ENCODE peak calls at places on chromosomes 13 and 19, in eight cellular contexts. One of them, this sample, is unnamed.

GRCh38 chr13:32824671-32825070 is 191.6 kb upstream of the KL start:
- DNase-seq in cardiac muscle cell: peak; percentile 87
- DNase-seq in astrocyte of the cerebellum: peak; percentile 62
- DNase-seq in fibroblast of lung: peak; percentile 86
- DNase-seq in mesothelial cell of epicardium: no peak
- DNase-seq in testis: no peak
- DNase-seq in HFFc6: peak; percentile 88
- DNase-seq in adrenal gland: no peak
- DNase-seq in this sample: no peak

GRCh38 chr19:52398091-52398461 is 427 bp downstream of the ZNF528 start:
- DNase-seq in cardiac muscle cell: peak; percentile 29
- DNase-seq in astrocyte of the cerebellum: no peak
- DNase-seq in fibroblast of lung: no peak
- DNase-seq in mesothelial cell of epicardium: no peak
- DNase-seq in testis: no peak
- DNase-seq in HFFc6: no peak
- DNase-seq in adrenal gland: peak; percentile 19
- DNase-seq in this sample: no peak

GRCh38 chr13:98598043-98598442 is 21.1 kb upstream of the STK24 start:
- DNase-seq in cardiac muscle cell: peak; percentile 25
- DNase-seq in astrocyte of the cerebellum: no peak
- DNase-seq in fibroblast of lung: no peak
- DNase-seq in mesothelial cell of epicardium: no peak
- DNase-seq in testis: no peak
- DNase-seq in HFFc6: no peak
- DNase-seq in adrenal gland: no peak
- DNase-seq in this sample: no peak

GRCh38 chr19:18306903-18307681 is 15.8 kb downstream of the LSM4 start:
- DNase-seq in cardiac muscle cell: no peak
- DNase-seq in astrocyte of the cerebellum: no peak
- DNase-seq in fibroblast of lung: peak; percentile 51
- DNase-seq in mesothelial cell of epicardium: no peak
- DNase-seq in testis: no peak
- DNase-seq in HFFc6: no peak
- DNase-seq in adrenal gland: peak; percentile 29
- DNase-seq in this sample: no peak

GRCh38 chr19:2261438-2262172 is 5.4 kb upstream of the JSRP1 start:
- DNase-seq in cardiac muscle cell: peak; percentile 56
- DNase-seq in astrocyte of the cerebellum: no peak
- DNase-seq in fibroblast of lung: no peak
- DNase-seq in mesothelial cell of epicardium: no peak
- DNase-seq in testis: no peak
- DNase-seq in HFFc6: no peak
- DNase-seq in adrenal gland: peak; percentile 59
- DNase-seq in this sample: no peak

GRCh38 chr19:40264314-40265054 is 20.7 kb downstream of the AKT2 start:
- DNase-seq in cardiac muscle cell: no peak
- DNase-seq in astrocyte of the cerebellum: no peak
- DNase-seq in fibroblast of lung: no peak
- DNase-seq in mesothelial cell of epicardium: no peak
- DNase-seq in testis: no peak
- DNase-seq in HFFc6: no peak
- DNase-seq in adrenal gland: no peak
- DNase-seq in this sample: no peak

GRCh38 chr19:44746946-44747738 is 1.4 kb upstream of the BCL3 start:
- DNase-seq in cardiac muscle cell: peak; percentile 98
- DNase-seq in astrocyte of the cerebellum: peak; percentile 75
- DNase-seq in fibroblast of lung: peak; percentile 96
- DNase-seq in mesothelial cell of epicardium: peak; percentile 75
- DNase-seq in testis: peak; percentile 90
- DNase-seq in HFFc6: peak; percentile 91
- DNase-seq in adrenal gland: peak; percentile 94
- DNase-seq in this sample: peak; percentile 34

GRCh38 chr13:113631341-113632095 is 26.5 kb downstream of the ATP4B start:
- DNase-seq in cardiac muscle cell: no peak
- DNase-seq in astrocyte of the cerebellum: no peak
- DNase-seq in fibroblast of lung: no peak
- DNase-seq in mesothelial cell of epicardium: no peak
- DNase-seq in testis: no peak
- DNase-seq in HFFc6: no peak
- DNase-seq in adrenal gland: no peak
- DNase-seq in this sample: no peak

GRCh38 chr13:97743946-97744345 is 209.5 kb upstream of the IPO5 start:
- DNase-seq in cardiac muscle cell: peak; percentile 78
- DNase-seq in astrocyte of the cerebellum: no peak
- DNase-seq in fibroblast of lung: peak; percentile 28
- DNase-seq in mesothelial cell of epicardium: no peak
- DNase-seq in testis: no peak
- DNase-seq in HFFc6: no peak
- DNase-seq in adrenal gland: no peak
- DNase-seq in this sample: no peak

GRCh38 chr13:39415403-39415802 is 187.6 kb downstream of the LHFPL6 start:
- DNase-seq in cardiac muscle cell: peak; percentile 77
- DNase-seq in astrocyte of the cerebellum: no peak
- DNase-seq in fibroblast of lung: peak; percentile 62
- DNase-seq in mesothelial cell of epicardium: no peak
- DNase-seq in testis: peak; percentile 73
- DNase-seq in HFFc6: peak; percentile 55
- DNase-seq in adrenal gland: peak; percentile 69
- DNase-seq in this sample: no peak

GRCh38 chr13:93951153-93951552 is 528.3 kb downstream of the DCT start:
- DNase-seq in cardiac muscle cell: peak; percentile 18
- DNase-seq in astrocyte of the cerebellum: no peak
- DNase-seq in fibroblast of lung: peak; percentile 52
- DNase-seq in mesothelial cell of epicardium: no peak
- DNase-seq in testis: no peak
- DNase-seq in HFFc6: peak; percentile 8
- DNase-seq in adrenal gland: no peak
- DNase-seq in this sample: no peak

GRCh38 chr19:12828494-12828893 is 5.9 kb downstream of the RTBDN start:
- DNase-seq in cardiac muscle cell: peak; percentile 73
- DNase-seq in astrocyte of the cerebellum: no peak
- DNase-seq in fibroblast of lung: peak; percentile 21
- DNase-seq in mesothelial cell of epicardium: no peak
- DNase-seq in testis: no peak
- DNase-seq in HFFc6: no peak
- DNase-seq in adrenal gland: no peak
- DNase-seq in this sample: no peak

GRCh38 chr13:20161275-20161950 is 561 bp upstream of the GJA3 start:
- DNase-seq in cardiac muscle cell: peak; percentile 8
- DNase-seq in astrocyte of the cerebellum: no peak
- DNase-seq in fibroblast of lung: no peak
- DNase-seq in mesothelial cell of epicardium: no peak
- DNase-seq in testis: peak; percentile 61
- DNase-seq in HFFc6: no peak
- DNase-seq in adrenal gland: no peak
- DNase-seq in this sample: no peak

GRCh38 chr13:36445278-36445677 is 13.0 kb downstream of the CCNA1 start:
- DNase-seq in cardiac muscle cell: no peak
- DNase-seq in astrocyte of the cerebellum: no peak
- DNase-seq in fibroblast of lung: no peak
- DNase-seq in mesothelial cell of epicardium: no peak
- DNase-seq in testis: no peak
- DNase-seq in HFFc6: no peak
- DNase-seq in adrenal gland: no peak
- DNase-seq in this sample: no peak

GRCh38 chr19:37362733-37363132 is 8.2 kb upstream of the ZNF527 start:
- DNase-seq in cardiac muscle cell: peak; percentile 5
- DNase-seq in astrocyte of the cerebellum: no peak
- DNase-seq in fibroblast of lung: no peak
- DNase-seq in mesothelial cell of epicardium: no peak
- DNase-seq in testis: no peak
- DNase-seq in HFFc6: no peak
- DNase-seq in adrenal gland: no peak
- DNase-seq in this sample: no peak

GRCh38 chr13:67123165-67123564 is 107.0 kb downstream of the PCDH9 start:
- DNase-seq in cardiac muscle cell: no peak
- DNase-seq in astrocyte of the cerebellum: no peak
- DNase-seq in fibroblast of lung: no peak
- DNase-seq in mesothelial cell of epicardium: no peak
- DNase-seq in testis: no peak
- DNase-seq in HFFc6: no peak
- DNase-seq in adrenal gland: no peak
- DNase-seq in this sample: no peak

GRCh38 chr19:34393629-34394028 is 10.6 kb upstream of the PDCD2L start:
- DNase-seq in cardiac muscle cell: no peak
- DNase-seq in astrocyte of the cerebellum: no peak
- DNase-seq in fibroblast of lung: no peak
- DNase-seq in mesothelial cell of epicardium: no peak
- DNase-seq in testis: no peak
- DNase-seq in HFFc6: no peak
- DNase-seq in adrenal gland: no peak
- DNase-seq in this sample: no peak

GRCh38 chr13:27367570-27367969 is 56.8 kb upstream of the GTF3A start:
- DNase-seq in cardiac muscle cell: no peak
- DNase-seq in astrocyte of the cerebellum: no peak
- DNase-seq in fibroblast of lung: no peak
- DNase-seq in mesothelial cell of epicardium: no peak
- DNase-seq in testis: no peak
- DNase-seq in HFFc6: no peak
- DNase-seq in adrenal gland: no peak
- DNase-seq in this sample: no peak
- TF ChIP-seq CTCF in cardiac muscle cell: no peak
- TF ChIP-seq CTCF in astrocyte of the cerebellum: no peak
- TF ChIP-seq CTCF in fibroblast of lung: no peak
- TF ChIP-seq CTCF in mesothelial cell of epicardium: no peak
- TF ChIP-seq CTCF in testis: no peak
- TF ChIP-seq CTCF in HFFc6: no peak
- TF ChIP-seq CTCF in adrenal gland: no peak
- TF ChIP-seq CTCF in this sample: no peak

DNA sequence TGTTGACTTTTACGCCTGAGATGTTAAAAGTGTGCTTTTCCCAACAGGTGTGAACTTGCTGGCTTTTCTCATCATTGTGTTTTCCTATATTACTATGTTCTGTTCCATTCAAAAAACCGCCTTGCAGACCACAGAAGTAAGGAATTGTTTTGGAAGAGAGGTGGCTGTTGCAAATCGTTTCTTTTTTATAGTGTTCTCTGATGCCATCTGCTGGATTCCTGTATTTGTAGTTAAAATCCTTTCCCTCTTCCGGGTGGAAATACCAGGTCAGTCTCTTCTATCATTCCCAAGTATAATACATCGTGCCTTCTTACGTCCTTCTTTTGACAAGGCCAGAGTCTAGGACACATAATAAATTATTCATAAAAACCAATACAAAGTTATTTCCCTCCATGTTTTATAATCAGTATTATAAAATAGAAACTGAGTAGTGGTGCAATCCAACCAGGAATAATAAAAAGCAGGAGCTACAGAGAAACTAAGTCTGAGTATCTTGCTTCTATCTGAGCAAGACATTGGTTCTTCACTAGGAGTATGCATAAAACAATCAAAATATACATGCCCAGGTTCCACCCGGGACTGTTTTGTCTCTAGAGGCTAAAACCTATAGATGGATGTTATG is 57.9 kb downstream of the RXFP2 start:
- DNase-seq in cardiac muscle cell: peak; percentile 69
- DNase-seq in astrocyte of the cerebellum: peak; percentile 37
- DNase-seq in fibroblast of lung: peak; percentile 58
- DNase-seq in mesothelial cell of epicardium: no peak
- DNase-seq in testis: no peak
- DNase-seq in HFFc6: peak; percentile 49
- DNase-seq in adrenal gland: no peak
- DNase-seq in this sample: no peak
- TF ChIP-seq CTCF in cardiac muscle cell: peak; percentile 57
- TF ChIP-seq CTCF in astrocyte of the cerebellum: peak; percentile 45
- TF ChIP-seq CTCF in fibroblast of lung: peak; percentile 50
- TF ChIP-seq CTCF in mesothelial cell of epicardium: no peak
- TF ChIP-seq CTCF in testis: no peak
- TF ChIP-seq CTCF in HFFc6: peak; percentile 80
- TF ChIP-seq CTCF in adrenal gland: no peak
- TF ChIP-seq CTCF in this sample: peak; percentile 42

DNA sequence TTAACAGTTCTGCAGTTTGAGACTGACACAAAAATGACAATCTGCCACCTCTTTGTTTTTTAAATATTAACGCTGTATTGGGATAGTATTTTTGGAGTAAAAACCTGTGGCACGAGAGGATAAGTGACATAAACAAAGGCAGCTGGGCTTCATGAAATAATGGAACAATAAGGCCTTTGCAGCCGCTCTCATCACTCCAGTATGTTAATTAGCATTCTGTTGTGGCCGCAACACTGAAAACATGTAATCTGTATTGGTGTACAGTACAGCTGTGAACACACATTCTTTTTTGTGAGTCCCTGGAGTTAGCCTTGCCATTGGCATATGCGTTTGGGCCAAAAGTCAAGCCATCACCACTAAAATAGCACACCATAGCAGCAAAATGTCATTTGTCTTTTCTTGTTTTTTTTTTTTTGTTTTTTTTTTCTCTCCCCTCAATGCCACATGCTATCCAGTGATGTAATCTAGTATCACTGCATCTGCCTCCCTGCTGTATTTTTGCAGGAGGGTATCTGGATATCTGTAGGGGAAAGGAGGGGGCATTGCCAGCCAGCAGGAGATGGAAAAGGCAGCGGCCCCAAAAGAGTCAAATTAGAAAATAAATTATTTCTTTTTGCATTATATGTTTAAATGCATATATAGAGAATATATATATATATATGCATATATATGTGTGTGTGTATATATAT is 883 bp upstream of the ZNF536 start:
- DNase-seq in cardiac muscle cell: no peak
- DNase-seq in astrocyte of the cerebellum: no peak
- DNase-seq in fibroblast of lung: no peak
- DNase-seq in mesothelial cell of epicardium: no peak
- DNase-seq in testis: no peak
- DNase-seq in HFFc6: no peak
- DNase-seq in adrenal gland: no peak
- DNase-seq in this sample: no peak
- TF ChIP-seq CTCF in cardiac muscle cell: no peak
- TF ChIP-seq CTCF in astrocyte of the cerebellum: no peak
- TF ChIP-seq CTCF in fibroblast of lung: no peak
- TF ChIP-seq CTCF in mesothelial cell of epicardium: no peak
- TF ChIP-seq CTCF in testis: no peak
- TF ChIP-seq CTCF in HFFc6: no peak
- TF ChIP-seq CTCF in adrenal gland: no peak
- TF ChIP-seq CTCF in this sample: no peak

DNA sequence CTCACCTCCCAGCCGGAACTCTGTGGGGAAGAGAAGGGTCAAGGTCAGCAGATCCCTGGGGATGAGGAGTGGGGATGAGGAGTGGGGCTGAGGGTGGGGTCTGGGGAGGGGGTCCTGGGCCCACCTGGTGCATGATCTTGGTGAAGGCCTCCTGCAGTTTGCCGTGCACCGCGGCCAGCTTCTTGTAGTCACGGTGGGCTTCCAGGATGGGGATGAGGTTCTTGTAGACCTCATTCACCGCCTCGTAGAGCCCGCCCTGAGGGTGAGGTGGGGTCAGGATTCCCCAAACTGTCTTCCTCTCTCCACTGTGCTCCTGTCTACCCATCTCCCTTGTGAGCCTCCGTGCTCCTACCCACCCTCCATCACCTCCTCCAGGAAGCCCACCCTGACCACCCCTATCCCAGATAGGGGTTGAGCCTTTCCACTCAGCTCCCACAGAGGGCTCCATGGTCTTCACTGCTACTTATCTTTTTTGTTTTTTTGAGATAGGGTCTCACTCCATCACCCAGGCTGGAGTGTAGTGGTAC is 6.8 kb upstream of the KANK2 start:
- DNase-seq in cardiac muscle cell: no peak
- DNase-seq in astrocyte of the cerebellum: no peak
- DNase-seq in fibroblast of lung: no peak
- DNase-seq in mesothelial cell of epicardium: no peak
- DNase-seq in testis: no peak
- DNase-seq in HFFc6: no peak
- DNase-seq in adrenal gland: no peak
- DNase-seq in this sample: no peak
- TF ChIP-seq CTCF in cardiac muscle cell: no peak
- TF ChIP-seq CTCF in astrocyte of the cerebellum: no peak
- TF ChIP-seq CTCF in fibroblast of lung: no peak
- TF ChIP-seq CTCF in mesothelial cell of epicardium: no peak
- TF ChIP-seq CTCF in testis: no peak
- TF ChIP-seq CTCF in HFFc6: peak; percentile 70
- TF ChIP-seq CTCF in adrenal gland: no peak
- TF ChIP-seq CTCF in this sample: no peak

This sample was measured in progenitor cell of endocrine pancreas.